ENCODE peak calls at places on chromosomes 13 and 19, in seven cellular contexts. One of them, this sample, is unnamed.
A peak's percentile ranks its signal among the peaks of the same experiment; 100 is the strongest.

GRCh38 chr13:45102136-45102802 is 18.0 kb upstream of the GTF2F2 start:
- DNase-seq in activated T-helper 1 cell treated with anti-CD3 and anti-CD28 coated beads, Interleukin-12 subunit alpha, Interleukin-12 subunit beta, Interleukin-2, Interleukin-4 antibody, amounts not matched to agents 30 ng/mL and 10 ng/mL and 1 ng/mL, durations not matched to agents 14 hours and 24 hours and 36 hours: no peak
- DNase-seq in H1: no peak
- DNase-seq in cardiac muscle cell: no peak
- DNase-seq in dermis blood vessel endothelial cell: no peak
- DNase-seq in transverse colon: no peak
- DNase-seq in type B pancreatic cell: no peak
- DNase-seq in this sample: no peak

GRCh38 chr19:610801-611505 is 21.3 kb downstream of the HCN2 start:
- DNase-seq in transverse colon: peak; percentile 54
- DNase-seq in activated T-helper 1 cell treated with anti-CD3 and anti-CD28 coated beads, Interleukin-12 subunit alpha, Interleukin-12 subunit beta, Interleukin-2, Interleukin-4 antibody, amounts not matched to agents 30 ng/mL and 10 ng/mL and 1 ng/mL, durations not matched to agents 14 hours and 24 hours and 36 hours: peak; percentile 56
- DNase-seq in type B pancreatic cell: no peak
- DNase-seq in H1: no peak
- DNase-seq in dermis blood vessel endothelial cell: peak; percentile 28
- DNase-seq in cardiac muscle cell: peak; percentile 95
- DNase-seq in this sample: no peak

GRCh38 chr13:45542391-45542790 is 73.1 kb downstream of the ERICH6B start:
- DNase-seq in dermis blood vessel endothelial cell: no peak
- DNase-seq in activated T-helper 1 cell treated with anti-CD3 and anti-CD28 coated beads, Interleukin-12 subunit alpha, Interleukin-12 subunit beta, Interleukin-2, Interleukin-4 antibody, amounts not matched to agents 30 ng/mL and 10 ng/mL and 1 ng/mL, durations not matched to agents 14 hours and 24 hours and 36 hours: no peak
- DNase-seq in transverse colon: no peak
- DNase-seq in type B pancreatic cell: no peak
- DNase-seq in cardiac muscle cell: no peak
- DNase-seq in H1: no peak
- DNase-seq in this sample: no peak

GRCh38 chr19:17655751-17656480 is 32.2 kb downstream of the UNC13A start:
- DNase-seq in type B pancreatic cell: no peak
- DNase-seq in activated T-helper 1 cell treated with anti-CD3 and anti-CD28 coated beads, Interleukin-12 subunit alpha, Interleukin-12 subunit beta, Interleukin-2, Interleukin-4 antibody, amounts not matched to agents 30 ng/mL and 10 ng/mL and 1 ng/mL, durations not matched to agents 14 hours and 24 hours and 36 hours: no peak
- DNase-seq in cardiac muscle cell: no peak
- DNase-seq in transverse colon: no peak
- DNase-seq in dermis blood vessel endothelial cell: no peak
- DNase-seq in H1: no peak
- DNase-seq in this sample: no peak

GRCh38 chr19:38452430-38453366 is 19.2 kb downstream of the RYR1 start:
- DNase-seq in dermis blood vessel endothelial cell: no peak
- DNase-seq in type B pancreatic cell: no peak
- DNase-seq in transverse colon: no peak
- DNase-seq in H1: peak; percentile 96
- DNase-seq in cardiac muscle cell: no peak
- DNase-seq in activated T-helper 1 cell treated with anti-CD3 and anti-CD28 coated beads, Interleukin-12 subunit alpha, Interleukin-12 subunit beta, Interleukin-2, Interleukin-4 antibody, amounts not matched to agents 30 ng/mL and 10 ng/mL and 1 ng/mL, durations not matched to agents 14 hours and 24 hours and 36 hours: no peak
- DNase-seq in this sample: no peak

GRCh38 chr19:50835785-50836542 is 2.6 kb upstream of the KLK15 start:
- DNase-seq in type B pancreatic cell: peak; percentile 84
- DNase-seq in transverse colon: peak; percentile 89
- DNase-seq in H1: no peak
- DNase-seq in cardiac muscle cell: peak; percentile 67
- DNase-seq in dermis blood vessel endothelial cell: peak; percentile 75
- DNase-seq in activated T-helper 1 cell treated with anti-CD3 and anti-CD28 coated beads, Interleukin-12 subunit alpha, Interleukin-12 subunit beta, Interleukin-2, Interleukin-4 antibody, amounts not matched to agents 30 ng/mL and 10 ng/mL and 1 ng/mL, durations not matched to agents 14 hours and 24 hours and 36 hours: peak; percentile 78
- DNase-seq in this sample: no peak

GRCh38 chr13:60267498-60268202 is 103.9 kb upstream of the DIAPH3 start:
- DNase-seq in activated T-helper 1 cell treated with anti-CD3 and anti-CD28 coated beads, Interleukin-12 subunit alpha, Interleukin-12 subunit beta, Interleukin-2, Interleukin-4 antibody, amounts not matched to agents 30 ng/mL and 10 ng/mL and 1 ng/mL, durations not matched to agents 14 hours and 24 hours and 36 hours: no peak
- DNase-seq in H1: no peak
- DNase-seq in cardiac muscle cell: peak; percentile 9
- DNase-seq in type B pancreatic cell: no peak
- DNase-seq in transverse colon: peak; percentile 13
- DNase-seq in dermis blood vessel endothelial cell: peak; percentile 4
- DNase-seq in this sample: no peak

GRCh38 chr13:100648354-100648753 is 26.2 kb downstream of the TMTC4 start:
- DNase-seq in H1: no peak
- DNase-seq in cardiac muscle cell: no peak
- DNase-seq in type B pancreatic cell: no peak
- DNase-seq in transverse colon: no peak
- DNase-seq in activated T-helper 1 cell treated with anti-CD3 and anti-CD28 coated beads, Interleukin-12 subunit alpha, Interleukin-12 subunit beta, Interleukin-2, Interleukin-4 antibody, amounts not matched to agents 30 ng/mL and 10 ng/mL and 1 ng/mL, durations not matched to agents 14 hours and 24 hours and 36 hours: no peak
- DNase-seq in dermis blood vessel endothelial cell: peak; percentile 66
- DNase-seq in this sample: no peak

GRCh38 chr19:48511321-48511731 is 309 bp downstream of the LMTK3 start:
- DNase-seq in dermis blood vessel endothelial cell: no peak
- DNase-seq in H1: no peak
- DNase-seq in transverse colon: no peak
- DNase-seq in cardiac muscle cell: no peak
- DNase-seq in type B pancreatic cell: no peak
- DNase-seq in activated T-helper 1 cell treated with anti-CD3 and anti-CD28 coated beads, Interleukin-12 subunit alpha, Interleukin-12 subunit beta, Interleukin-2, Interleukin-4 antibody, amounts not matched to agents 30 ng/mL and 10 ng/mL and 1 ng/mL, durations not matched to agents 14 hours and 24 hours and 36 hours: no peak
- DNase-seq in this sample: no peak

GRCh38 chr19:20422616-20423205 is 142.9 kb downstream of the ZNF737 start:
- DNase-seq in H1: no peak
- DNase-seq in type B pancreatic cell: no peak
- DNase-seq in cardiac muscle cell: peak; percentile 43
- DNase-seq in activated T-helper 1 cell treated with anti-CD3 and anti-CD28 coated beads, Interleukin-12 subunit alpha, Interleukin-12 subunit beta, Interleukin-2, Interleukin-4 antibody, amounts not matched to agents 30 ng/mL and 10 ng/mL and 1 ng/mL, durations not matched to agents 14 hours and 24 hours and 36 hours: no peak
- DNase-seq in dermis blood vessel endothelial cell: no peak
- DNase-seq in transverse colon: no peak
- DNase-seq in this sample: no peak

GRCh38 chr13:45474584-45475454 is 10.1 kb downstream of the COG3 start:
- DNase-seq in transverse colon: no peak
- DNase-seq in dermis blood vessel endothelial cell: no peak
- DNase-seq in H1: no peak
- DNase-seq in cardiac muscle cell: no peak
- DNase-seq in activated T-helper 1 cell treated with anti-CD3 and anti-CD28 coated beads, Interleukin-12 subunit alpha, Interleukin-12 subunit beta, Interleukin-2, Interleukin-4 antibody, amounts not matched to agents 30 ng/mL and 10 ng/mL and 1 ng/mL, durations not matched to agents 14 hours and 24 hours and 36 hours: no peak
- DNase-seq in type B pancreatic cell: no peak
- DNase-seq in this sample: no peak

GRCh38 chr13:58048670-58049069 is 417.1 kb downstream of the PCDH17 start:
- DNase-seq in activated T-helper 1 cell treated with anti-CD3 and anti-CD28 coated beads, Interleukin-12 subunit alpha, Interleukin-12 subunit beta, Interleukin-2, Interleukin-4 antibody, amounts not matched to agents 30 ng/mL and 10 ng/mL and 1 ng/mL, durations not matched to agents 14 hours and 24 hours and 36 hours: no peak
- DNase-seq in H1: no peak
- DNase-seq in cardiac muscle cell: no peak
- DNase-seq in dermis blood vessel endothelial cell: no peak
- DNase-seq in transverse colon: no peak
- DNase-seq in type B pancreatic cell: no peak
- DNase-seq in this sample: no peak

GRCh38 chr19:35229601-35230000 is 1.1 kb upstream of the FAM187B start:
- DNase-seq in activated T-helper 1 cell treated with anti-CD3 and anti-CD28 coated beads, Interleukin-12 subunit alpha, Interleukin-12 subunit beta, Interleukin-2, Interleukin-4 antibody, amounts not matched to agents 30 ng/mL and 10 ng/mL and 1 ng/mL, durations not matched to agents 14 hours and 24 hours and 36 hours: no peak
- DNase-seq in cardiac muscle cell: no peak
- DNase-seq in H1: no peak
- DNase-seq in transverse colon: no peak
- DNase-seq in dermis blood vessel endothelial cell: no peak
- DNase-seq in type B pancreatic cell: peak; percentile 48
- DNase-seq in this sample: peak; percentile 37

GRCh38 chr19:17302391-17303166 is 646 bp downstream of the ABHD8 start:
- DNase-seq in dermis blood vessel endothelial cell: no peak
- DNase-seq in H1: no peak
- DNase-seq in type B pancreatic cell: peak; percentile 68
- DNase-seq in activated T-helper 1 cell treated with anti-CD3 and anti-CD28 coated beads, Interleukin-12 subunit alpha, Interleukin-12 subunit beta, Interleukin-2, Interleukin-4 antibody, amounts not matched to agents 30 ng/mL and 10 ng/mL and 1 ng/mL, durations not matched to agents 14 hours and 24 hours and 36 hours: no peak
- DNase-seq in transverse colon: no peak
- DNase-seq in cardiac muscle cell: no peak
- DNase-seq in this sample: no peak

GRCh38 chr19:664913-665443 is 2.0 kb upstream of the RNF126 start:
- DNase-seq in H1: peak; percentile 66
- DNase-seq in cardiac muscle cell: peak; percentile 85
- DNase-seq in dermis blood vessel endothelial cell: peak; percentile 87
- DNase-seq in activated T-helper 1 cell treated with anti-CD3 and anti-CD28 coated beads, Interleukin-12 subunit alpha, Interleukin-12 subunit beta, Interleukin-2, Interleukin-4 antibody, amounts not matched to agents 30 ng/mL and 10 ng/mL and 1 ng/mL, durations not matched to agents 14 hours and 24 hours and 36 hours: peak; percentile 78
- DNase-seq in type B pancreatic cell: peak; percentile 93
- DNase-seq in transverse colon: peak; percentile 84
- DNase-seq in this sample: no peak

GRCh38 chr19:28324275-28325060 is 888.5 kb downstream of the UQCRFS1 start:
- DNase-seq in type B pancreatic cell: no peak
- DNase-seq in transverse colon: no peak
- DNase-seq in dermis blood vessel endothelial cell: no peak
- DNase-seq in cardiac muscle cell: peak; percentile 3
- DNase-seq in activated T-helper 1 cell treated with anti-CD3 and anti-CD28 coated beads, Interleukin-12 subunit alpha, Interleukin-12 subunit beta, Interleukin-2, Interleukin-4 antibody, amounts not matched to agents 30 ng/mL and 10 ng/mL and 1 ng/mL, durations not matched to agents 14 hours and 24 hours and 36 hours: no peak
- DNase-seq in H1: no peak
- DNase-seq in this sample: no peak

GRCh38 chr13:97928306-97928705 is 25.2 kb upstream of the IPO5 start:
- DNase-seq in cardiac muscle cell: no peak
- DNase-seq in type B pancreatic cell: no peak
- DNase-seq in activated T-helper 1 cell treated with anti-CD3 and anti-CD28 coated beads, Interleukin-12 subunit alpha, Interleukin-12 subunit beta, Interleukin-2, Interleukin-4 antibody, amounts not matched to agents 30 ng/mL and 10 ng/mL and 1 ng/mL, durations not matched to agents 14 hours and 24 hours and 36 hours: no peak
- DNase-seq in dermis blood vessel endothelial cell: peak; percentile 75
- DNase-seq in transverse colon: no peak
- DNase-seq in H1: no peak
- DNase-seq in this sample: no peak

GRCh38 chr13:110593430-110594130 is 21.8 kb upstream of the NAXD start:
- DNase-seq in type B pancreatic cell: no peak
- DNase-seq in transverse colon: no peak
- DNase-seq in dermis blood vessel endothelial cell: peak; percentile 78
- DNase-seq in cardiac muscle cell: peak; percentile 71
- DNase-seq in activated T-helper 1 cell treated with anti-CD3 and anti-CD28 coated beads, Interleukin-12 subunit alpha, Interleukin-12 subunit beta, Interleukin-2, Interleukin-4 antibody, amounts not matched to agents 30 ng/mL and 10 ng/mL and 1 ng/mL, durations not matched to agents 14 hours and 24 hours and 36 hours: no peak
- DNase-seq in H1: no peak
- DNase-seq in this sample: no peak

GRCh38 chr19:3343619-3344502 is 22.5 kb upstream of the NFIC start:
- DNase-seq in H1: no peak
- DNase-seq in cardiac muscle cell: peak; percentile 93
- DNase-seq in transverse colon: peak; percentile 74
- DNase-seq in dermis blood vessel endothelial cell: peak; percentile 69
- DNase-seq in activated T-helper 1 cell treated with anti-CD3 and anti-CD28 coated beads, Interleukin-12 subunit alpha, Interleukin-12 subunit beta, Interleukin-2, Interleukin-4 antibody, amounts not matched to agents 30 ng/mL and 10 ng/mL and 1 ng/mL, durations not matched to agents 14 hours and 24 hours and 36 hours: no peak
- DNase-seq in type B pancreatic cell: no peak
- DNase-seq in this sample: no peak

GRCh38 chr19:53992211-53992610 is 774 bp downstream of the CACNG6 start:
- DNase-seq in dermis blood vessel endothelial cell: no peak
- DNase-seq in activated T-helper 1 cell treated with anti-CD3 and anti-CD28 coated beads, Interleukin-12 subunit alpha, Interleukin-12 subunit beta, Interleukin-2, Interleukin-4 antibody, amounts not matched to agents 30 ng/mL and 10 ng/mL and 1 ng/mL, durations not matched to agents 14 hours and 24 hours and 36 hours: no peak
- DNase-seq in cardiac muscle cell: no peak
- DNase-seq in type B pancreatic cell: no peak
- DNase-seq in transverse colon: no peak
- DNase-seq in H1: no peak
- DNase-seq in this sample: no peak

GRCh38 chr13:32938907-32939306 is 77.3 kb upstream of the KL start:
- DNase-seq in type B pancreatic cell: no peak
- DNase-seq in cardiac muscle cell: peak; percentile 45
- DNase-seq in H1: no peak
- DNase-seq in dermis blood vessel endothelial cell: no peak
- DNase-seq in transverse colon: no peak
- DNase-seq in activated T-helper 1 cell treated with anti-CD3 and anti-CD28 coated beads, Interleukin-12 subunit alpha, Interleukin-12 subunit beta, Interleukin-2, Interleukin-4 antibody, amounts not matched to agents 30 ng/mL and 10 ng/mL and 1 ng/mL, durations not matched to agents 14 hours and 24 hours and 36 hours: no peak
- DNase-seq in this sample: no peak

GRCh38 chr13:72293206-72293605 is 426.2 kb upstream of the DACH1 start:
- DNase-seq in dermis blood vessel endothelial cell: no peak
- DNase-seq in type B pancreatic cell: no peak
- DNase-seq in H1: no peak
- DNase-seq in cardiac muscle cell: no peak
- DNase-seq in transverse colon: no peak
- DNase-seq in activated T-helper 1 cell treated with anti-CD3 and anti-CD28 coated beads, Interleukin-12 subunit alpha, Interleukin-12 subunit beta, Interleukin-2, Interleukin-4 antibody, amounts not matched to agents 30 ng/mL and 10 ng/mL and 1 ng/mL, durations not matched to agents 14 hours and 24 hours and 36 hours: no peak
- DNase-seq in this sample: no peak

GRCh38 chr13:46354143-46355087 is 32.6 kb downstream of the RUBCNL start:
- DNase-seq in activated T-helper 1 cell treated with anti-CD3 and anti-CD28 coated beads, Interleukin-12 subunit alpha, Interleukin-12 subunit beta, Interleukin-2, Interleukin-4 antibody, amounts not matched to agents 30 ng/mL and 10 ng/mL and 1 ng/mL, durations not matched to agents 14 hours and 24 hours and 36 hours: peak; percentile 53
- DNase-seq in cardiac muscle cell: peak; percentile 90
- DNase-seq in H1: no peak
- DNase-seq in dermis blood vessel endothelial cell: peak; percentile 82
- DNase-seq in type B pancreatic cell: no peak
- DNase-seq in transverse colon: no peak
- DNase-seq in this sample: no peak

GRCh38 chr19:49210108-49210900 is 52.7 kb downstream of the TRPM4 start:
- DNase-seq in type B pancreatic cell: no peak
- DNase-seq in dermis blood vessel endothelial cell: no peak
- DNase-seq in transverse colon: peak; percentile 42
- DNase-seq in cardiac muscle cell: peak; percentile 29
- DNase-seq in activated T-helper 1 cell treated with anti-CD3 and anti-CD28 coated beads, Interleukin-12 subunit alpha, Interleukin-12 subunit beta, Interleukin-2, Interleukin-4 antibody, amounts not matched to agents 30 ng/mL and 10 ng/mL and 1 ng/mL, durations not matched to agents 14 hours and 24 hours and 36 hours: peak; percentile 28
- DNase-seq in H1: peak; percentile 97
- DNase-seq in this sample: no peak

GRCh38 chr13:42275098-42275471 is 3.1 kb downstream of the AKAP11 start:
- DNase-seq in activated T-helper 1 cell treated with anti-CD3 and anti-CD28 coated beads, Interleukin-12 subunit alpha, Interleukin-12 subunit beta, Interleukin-2, Interleukin-4 antibody, amounts not matched to agents 30 ng/mL and 10 ng/mL and 1 ng/mL, durations not matched to agents 14 hours and 24 hours and 36 hours: no peak
- DNase-seq in H1: no peak
- DNase-seq in transverse colon: no peak
- DNase-seq in type B pancreatic cell: no peak
- DNase-seq in dermis blood vessel endothelial cell: no peak
- DNase-seq in cardiac muscle cell: no peak
- DNase-seq in this sample: no peak